ENCODE peak calls at places on chromosomes 7 and 10, in ten cellular contexts. K is astrocyte of the spinal cord; L is upper lobe of left lung; W is CD8-positive, alpha-beta T cell; Q is fibroblast of the aortic adventitia; A is NCI-H2081; V is PC-3; J is bronchial epithelial cell; C is Daoy; D is AG08396. M is an unnamed sample.

GRCh38 chr7:28104811-28105210 is 75.8 kb downstream of the JAZF1 start:
- DNase-seq in J (no peak), K (no peak), Q (no peak), V (no peak), C (no peak), A (no peak), W (no peak), D (no peak), L (no peak), M (no peak)

GRCh38 chr7:113610572-113610971 is 308.2 kb downstream of the PPP1R3A start:
- DNase-seq in Q (no peak), K (no peak), J (no peak), V (no peak), C (no peak), D (no peak), A (no peak), W (no peak), L (no peak), M (no peak)

GRCh38 chr7:151311294-151311864 is 30.2 kb upstream of the NUB1 start:
- DNase-seq in K (no peak), L (no peak), A (no peak), V (peak; percentile 25), Q (no peak), J (no peak), C (peak; percentile 49), W (no peak), D (no peak), M (no peak)

GRCh38 chr7:50212016-50212325 is 92.5 kb upstream of the IKZF1 start:
- DNase-seq in C (no peak), W (no peak), A (peak; percentile 62), J (no peak), V (no peak), K (no peak), Q (no peak), L (no peak), D (no peak), M (no peak)

GRCh38 chr7:23607130-23607529 is 9.9 kb downstream of the CCDC126 start:
- DNase-seq in L (no peak), A (no peak), C (no peak), Q (no peak), J (no peak), V (no peak), W (no peak), D (no peak), K (no peak), M (no peak)

GRCh38 chr7:42893341-42894242 is 18.3 kb downstream of the C7orf25 start:
- DNase-seq in J (no peak), Q (no peak), D (no peak), W (no peak), A (no peak), C (no peak), V (no peak), K (no peak), L (no peak), M (no peak)

GRCh38 chr7:93717217-93717900 is 142.8 kb upstream of the CALCR start:
- DNase-seq in W (no peak), J (peak; percentile 90), V (peak; percentile 45), C (peak; percentile 44), D (no peak), Q (peak; percentile 11), K (peak; percentile 24), A (no peak), L (no peak), M (no peak)

GRCh38 chr10:70162892-70163201 is 7.5 kb downstream of the SAR1A start:
- DNase-seq in D (no peak), W (no peak), L (no peak), K (no peak), Q (peak; percentile 24), A (no peak), V (no peak), C (no peak), J (no peak), M (no peak)

GRCh38 chr10:103284170-103284569 is 7.2 kb downstream of the INA start:
- DNase-seq in D (peak; percentile 8), Q (no peak), J (peak; percentile 21), K (no peak), C (no peak), A (no peak), W (no peak), L (no peak), V (peak; percentile 72), M (no peak)

GRCh38 chr7:87702326-87702725 is 74.1 kb downstream of the RUNDC3B start:
- DNase-seq in Q (peak; percentile 8), J (peak; percentile 84), V (peak; percentile 65), A (no peak), K (peak; percentile 19), D (no peak), L (no peak), W (no peak), C (peak; percentile 23), M (no peak)

GRCh38 chr7:84790873-84791272 is 396.0 kb downstream of the SEMA3D start:
- DNase-seq in A (no peak), Q (peak; percentile 85), V (no peak), C (no peak), D (no peak), J (no peak), W (no peak), L (no peak), K (no peak), M (no peak)

GRCh38 chr7:158077441-158077840 is 510.2 kb downstream of the PTPRN2 start:
- DNase-seq in K (no peak), Q (no peak), C (no peak), A (peak; percentile 36), W (no peak), D (no peak), L (no peak), V (no peak), J (no peak), M (no peak)

GRCh38 chr10:35346248-35346647 is 9.9 kb downstream of the CCNY start:
- DNase-seq in Q (no peak), D (no peak), K (no peak), A (no peak), C (no peak), L (no peak), J (no peak), W (no peak), V (no peak), M (no peak)

GRCh38 chr7:13829914-13830603 is 159.4 kb downstream of the ETV1 start:
- DNase-seq in D (peak; percentile 14), A (peak; percentile 81), J (peak; percentile 49), W (no peak), C (peak; percentile 54), V (peak; percentile 75), Q (peak; percentile 90), K (peak; percentile 68), L (no peak), M (no peak)

M was measured in NCI-H1436 treated with DMSO at 0.1 percent for 48 hours.